ENCODE peak calls at places on chromosome 20, in nine cellular contexts. One of them, this sample, is unnamed.

GRCh38 chr20:50194831-50195523 is 4.3 kb downstream of the CEBPB start:
- DNase-seq in heart left ventricle: no peak
- DNase-seq in heart right ventricle: no peak
- DNase-seq in effector memory CD4-positive, alpha-beta T cell: no peak
- DNase-seq in H9: no peak
- DNase-seq in psoas muscle: peak
- DNase-seq in CD8-positive, alpha-beta T cell: no peak
- DNase-seq in ovary: no peak
- DNase-seq in body of pancreas: no peak
- DNase-seq in this sample: no peak

GRCh38 chr20:2756056-2756611 is 44.3 kb downstream of the CPXM1 start:
- DNase-seq in heart left ventricle: no peak
- DNase-seq in heart right ventricle: no peak
- DNase-seq in effector memory CD4-positive, alpha-beta T cell: no peak
- DNase-seq in H9: peak
- DNase-seq in psoas muscle: no peak
- DNase-seq in CD8-positive, alpha-beta T cell: no peak
- DNase-seq in ovary: peak
- DNase-seq in body of pancreas: no peak
- DNase-seq in this sample: no peak

GRCh38 chr20:35568645-35569044 is 26.8 kb downstream of the ERGIC3 start:
- DNase-seq in heart left ventricle: no peak
- DNase-seq in heart right ventricle: no peak
- DNase-seq in effector memory CD4-positive, alpha-beta T cell: no peak
- DNase-seq in H9: peak
- DNase-seq in psoas muscle: peak
- DNase-seq in CD8-positive, alpha-beta T cell: no peak
- DNase-seq in ovary: peak
- DNase-seq in body of pancreas: peak
- DNase-seq in this sample: no peak

GRCh38 chr20:54284928-54285704 is 77.2 kb downstream of the PFDN4 start:
- DNase-seq in heart left ventricle: no peak
- DNase-seq in heart right ventricle: no peak
- DNase-seq in effector memory CD4-positive, alpha-beta T cell: no peak
- DNase-seq in H9: no peak
- DNase-seq in psoas muscle: no peak
- DNase-seq in CD8-positive, alpha-beta T cell: no peak
- DNase-seq in ovary: no peak
- DNase-seq in body of pancreas: no peak
- DNase-seq in this sample: no peak

GRCh38 chr20:21389368-21389767 is 8.0 kb downstream of the NKX2-4 start:
- DNase-seq in heart left ventricle: no peak
- DNase-seq in heart right ventricle: no peak
- DNase-seq in effector memory CD4-positive, alpha-beta T cell: no peak
- DNase-seq in H9: no peak
- DNase-seq in psoas muscle: no peak
- DNase-seq in CD8-positive, alpha-beta T cell: no peak
- DNase-seq in ovary: no peak
- DNase-seq in body of pancreas: no peak
- DNase-seq in this sample: no peak

GRCh38 chr20:59577037-59577808 is 27.1 kb upstream of the PHACTR3 start:
- DNase-seq in heart left ventricle: no peak
- DNase-seq in heart right ventricle: no peak
- DNase-seq in effector memory CD4-positive, alpha-beta T cell: no peak
- DNase-seq in H9: no peak
- DNase-seq in psoas muscle: no peak
- DNase-seq in CD8-positive, alpha-beta T cell: no peak
- DNase-seq in ovary: peak
- DNase-seq in body of pancreas: no peak
- DNase-seq in this sample: no peak

GRCh38 chr20:50478162-50479036 is 31.8 kb upstream of the PTPN1 start:
- DNase-seq in heart left ventricle: peak
- DNase-seq in heart right ventricle: peak
- DNase-seq in effector memory CD4-positive, alpha-beta T cell: peak
- DNase-seq in H9: peak
- DNase-seq in psoas muscle: peak
- DNase-seq in CD8-positive, alpha-beta T cell: peak
- DNase-seq in ovary: peak
- DNase-seq in body of pancreas: peak
- DNase-seq in this sample: peak

GRCh38 chr20:23143098-23143497 is 57.0 kb upstream of the CD93 start:
- DNase-seq in heart left ventricle: peak
- DNase-seq in heart right ventricle: no peak
- DNase-seq in effector memory CD4-positive, alpha-beta T cell: no peak
- DNase-seq in H9: no peak
- DNase-seq in psoas muscle: peak
- DNase-seq in CD8-positive, alpha-beta T cell: no peak
- DNase-seq in ovary: no peak
- DNase-seq in body of pancreas: no peak
- DNase-seq in this sample: no peak

GRCh38 chr20:51712501-51713212 is 55.5 kb downstream of the ATP9A start:
- DNase-seq in heart left ventricle: no peak
- DNase-seq in heart right ventricle: no peak
- DNase-seq in effector memory CD4-positive, alpha-beta T cell: no peak
- DNase-seq in H9: peak
- DNase-seq in psoas muscle: no peak
- DNase-seq in CD8-positive, alpha-beta T cell: no peak
- DNase-seq in ovary: no peak
- DNase-seq in body of pancreas: no peak
- DNase-seq in this sample: no peak

GRCh38 chr20:46505501-46505900 is 7.9 kb downstream of the ZNF334 start:
- DNase-seq in heart left ventricle: no peak
- DNase-seq in heart right ventricle: no peak
- DNase-seq in effector memory CD4-positive, alpha-beta T cell: no peak
- DNase-seq in H9: no peak
- DNase-seq in psoas muscle: no peak
- DNase-seq in CD8-positive, alpha-beta T cell: no peak
- DNase-seq in ovary: no peak
- DNase-seq in body of pancreas: no peak
- DNase-seq in this sample: no peak

GRCh38 chr20:62780204-62780603 is 16.1 kb upstream of the MRGBP start:
- DNase-seq in heart left ventricle: no peak
- DNase-seq in heart right ventricle: no peak
- DNase-seq in effector memory CD4-positive, alpha-beta T cell: no peak
- DNase-seq in H9: no peak
- DNase-seq in psoas muscle: no peak
- DNase-seq in CD8-positive, alpha-beta T cell: no peak
- DNase-seq in ovary: no peak
- DNase-seq in body of pancreas: no peak
- DNase-seq in this sample: no peak

GRCh38 chr20:4656491-4656890 is 65.2 kb upstream of the PRND start:
- DNase-seq in heart left ventricle: no peak
- DNase-seq in heart right ventricle: no peak
- DNase-seq in effector memory CD4-positive, alpha-beta T cell: no peak
- DNase-seq in H9: no peak
- DNase-seq in psoas muscle: no peak
- DNase-seq in CD8-positive, alpha-beta T cell: no peak
- DNase-seq in ovary: no peak
- DNase-seq in body of pancreas: no peak
- DNase-seq in this sample: no peak
- H3K27ac ChIP-seq in heart left ventricle: no peak
- H3K27ac ChIP-seq in heart right ventricle: no peak
- H3K27ac ChIP-seq in effector memory CD4-positive, alpha-beta T cell: no peak
- H3K27ac ChIP-seq in H9: no peak
- H3K27ac ChIP-seq in psoas muscle: no peak
- H3K27ac ChIP-seq in CD8-positive, alpha-beta T cell: no peak
- H3K27ac ChIP-seq in ovary: no peak
- H3K27ac ChIP-seq in body of pancreas: no peak
- H3K27ac ChIP-seq in this sample: no peak

GRCh38 chr20:13786143-13786828 is 1.5 kb downstream of the NDUFAF5 start:
- DNase-seq in heart left ventricle: no peak
- DNase-seq in heart right ventricle: no peak
- DNase-seq in effector memory CD4-positive, alpha-beta T cell: no peak
- DNase-seq in H9: no peak
- DNase-seq in psoas muscle: no peak
- DNase-seq in CD8-positive, alpha-beta T cell: no peak
- DNase-seq in ovary: no peak
- DNase-seq in body of pancreas: no peak
- DNase-seq in this sample: no peak
- H3K27ac ChIP-seq in heart left ventricle: peak
- H3K27ac ChIP-seq in heart right ventricle: peak
- H3K27ac ChIP-seq in effector memory CD4-positive, alpha-beta T cell: no peak
- H3K27ac ChIP-seq in H9: no peak
- H3K27ac ChIP-seq in psoas muscle: peak
- H3K27ac ChIP-seq in CD8-positive, alpha-beta T cell: no peak
- H3K27ac ChIP-seq in ovary: no peak
- H3K27ac ChIP-seq in body of pancreas: no peak
- H3K27ac ChIP-seq in this sample: peak

GRCh38 chr20:63957690-63958441 is 1.6 kb upstream of the UCKL1 start:
- DNase-seq in heart left ventricle: peak
- DNase-seq in heart right ventricle: no peak
- DNase-seq in effector memory CD4-positive, alpha-beta T cell: no peak
- DNase-seq in H9: peak
- DNase-seq in psoas muscle: peak
- DNase-seq in CD8-positive, alpha-beta T cell: no peak
- DNase-seq in ovary: no peak
- DNase-seq in body of pancreas: no peak
- DNase-seq in this sample: no peak
- H3K27ac ChIP-seq in heart left ventricle: no peak
- H3K27ac ChIP-seq in heart right ventricle: peak
- H3K27ac ChIP-seq in effector memory CD4-positive, alpha-beta T cell: peak
- H3K27ac ChIP-seq in H9: no peak
- H3K27ac ChIP-seq in psoas muscle: peak
- H3K27ac ChIP-seq in CD8-positive, alpha-beta T cell: no peak
- H3K27ac ChIP-seq in ovary: peak
- H3K27ac ChIP-seq in body of pancreas: peak
- H3K27ac ChIP-seq in this sample: peak

GRCh38 chr20:47647994-47648393 is 137.3 kb downstream of the SULF2 start:
- DNase-seq in heart left ventricle: no peak
- DNase-seq in heart right ventricle: no peak
- DNase-seq in effector memory CD4-positive, alpha-beta T cell: no peak
- DNase-seq in H9: no peak
- DNase-seq in psoas muscle: no peak
- DNase-seq in CD8-positive, alpha-beta T cell: no peak
- DNase-seq in ovary: no peak
- DNase-seq in body of pancreas: no peak
- DNase-seq in this sample: no peak

GRCh38 chr20:47652301-47652700 is 133.0 kb downstream of the SULF2 start:
- DNase-seq in heart left ventricle: no peak
- DNase-seq in heart right ventricle: no peak
- DNase-seq in effector memory CD4-positive, alpha-beta T cell: no peak
- DNase-seq in H9: no peak
- DNase-seq in psoas muscle: no peak
- DNase-seq in CD8-positive, alpha-beta T cell: no peak
- DNase-seq in ovary: no peak
- DNase-seq in body of pancreas: no peak
- DNase-seq in this sample: no peak

GRCh38 chr20:47652794-47653193 is 132.5 kb downstream of the SULF2 start:
- DNase-seq in heart left ventricle: no peak
- DNase-seq in heart right ventricle: no peak
- DNase-seq in effector memory CD4-positive, alpha-beta T cell: no peak
- DNase-seq in H9: no peak
- DNase-seq in psoas muscle: no peak
- DNase-seq in CD8-positive, alpha-beta T cell: no peak
- DNase-seq in ovary: no peak
- DNase-seq in body of pancreas: no peak
- DNase-seq in this sample: no peak

GRCh38 chr20:47645632-47646031 is 139.6 kb downstream of the SULF2 start:
- DNase-seq in heart left ventricle: no peak
- DNase-seq in heart right ventricle: no peak
- DNase-seq in effector memory CD4-positive, alpha-beta T cell: no peak
- DNase-seq in H9: no peak
- DNase-seq in psoas muscle: no peak
- DNase-seq in CD8-positive, alpha-beta T cell: no peak
- DNase-seq in ovary: no peak
- DNase-seq in body of pancreas: no peak
- DNase-seq in this sample: no peak

DNA sequence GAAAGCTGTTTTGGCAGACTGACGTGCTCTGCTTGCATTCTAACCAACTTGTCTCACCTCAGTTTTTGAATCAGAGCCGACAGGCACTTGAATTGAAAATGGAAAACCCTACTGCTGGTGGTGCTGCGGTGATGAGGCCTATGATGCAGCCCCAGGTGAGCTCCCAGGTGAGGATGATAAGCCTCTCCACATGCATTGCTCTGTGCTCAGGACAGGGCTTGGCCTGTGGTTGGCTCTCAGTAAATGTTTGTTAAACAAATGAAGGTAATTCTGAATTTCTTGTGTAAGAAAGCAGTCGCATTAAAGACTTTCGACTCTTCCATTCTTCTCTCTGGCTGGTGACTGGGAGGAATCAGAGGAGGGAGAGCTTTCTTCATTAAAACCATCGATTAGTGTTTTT is 136.3 kb downstream of the SULF2 start:
- DNase-seq in heart left ventricle: no peak
- DNase-seq in heart right ventricle: no peak
- DNase-seq in effector memory CD4-positive, alpha-beta T cell: no peak
- DNase-seq in H9: peak
- DNase-seq in psoas muscle: no peak
- DNase-seq in CD8-positive, alpha-beta T cell: no peak
- DNase-seq in ovary: no peak
- DNase-seq in body of pancreas: no peak
- DNase-seq in this sample: no peak
- H3K27ac ChIP-seq in heart left ventricle: no peak
- H3K27ac ChIP-seq in heart right ventricle: no peak
- H3K27ac ChIP-seq in effector memory CD4-positive, alpha-beta T cell: no peak
- H3K27ac ChIP-seq in H9: peak
- H3K27ac ChIP-seq in psoas muscle: no peak
- H3K27ac ChIP-seq in CD8-positive, alpha-beta T cell: no peak
- H3K27ac ChIP-seq in ovary: peak
- H3K27ac ChIP-seq in body of pancreas: no peak
- H3K27ac ChIP-seq in this sample: no peak